ENCODE peak calls at places on chromosome 10, in ten cellular contexts. V is stomach, J is transverse colon, L is HepG2, O is upper lobe of left lung, R is sigmoid colon, X is Panc1, N is suprapubic skin, P is SK-N-SH, E is breast epithelium. U is an unnamed sample. For H3K4me1, the result is how much of the 10 kb centered on the place peaks cover.

GRCh38 chr10:88840104-88840503 is 11.5 kb downstream of the ANKRD22 start:
- DNase-seq in R (no peak), X (no peak), L (no peak), J (no peak), V (no peak), P (no peak), E (no peak), O (no peak), N (no peak), U (no peak)

GRCh38 chr10:71548494-71548846 is 151.8 kb downstream of the CDH23 start:
- DNase-seq in L (no peak), N (no peak), E (no peak), R (no peak), J (no peak), P (no peak), O (no peak), X (no peak), V (no peak), U (no peak)

GRCh38 chr10:22333667-22334282 is 11.5 kb upstream of the SPAG6 start:
- DNase-seq in L (no peak), O (peak), X (no peak), V (no peak), N (no peak), R (no peak), E (no peak), J (no peak), P (no peak), U (peak)

GRCh38 chr10:79164075-79164474 is 95.3 kb downstream of the ZMIZ1 start:
- DNase-seq in N (no peak), P (no peak), L (no peak), J (no peak), O (no peak), X (no peak), R (no peak), E (no peak), V (no peak), U (no peak)

GRCh38 chr10:61764486-61764885 is 101.8 kb downstream of the CABCOCO1 start:
- DNase-seq in N (no peak), L (no peak), O (no peak), V (no peak), J (no peak), R (no peak), P (no peak), E (no peak), X (no peak), U (no peak)

GRCh38 chr10:104435822-104436221 is 82.2 kb downstream of the CFAP58 start:
- DNase-seq in N (no peak), P (peak), V (no peak), X (no peak), L (no peak), E (no peak), J (no peak), O (no peak), R (no peak), U (no peak)

GRCh38 chr10:118974951-118975350 is 54.6 kb upstream of the NANOS1 start:
- DNase-seq in J (no peak), V (no peak), E (no peak), L (no peak), R (no peak), P (no peak), X (no peak), N (no peak), O (no peak), U (no peak)

GRCh38 chr10:80540136-80540535 is 2.4 kb downstream of the SH2D4B start:
- DNase-seq in P (no peak), E (peak), R (peak), V (no peak), O (peak), N (no peak), J (no peak), X (no peak), L (no peak), U (no peak)

GRCh38 chr10:19480296-19480695 is 335.9 kb upstream of the PLXDC2 start:
- DNase-seq in J (no peak), R (no peak), L (no peak), V (no peak), P (no peak), X (no peak), N (no peak), O (no peak), E (no peak), U (no peak)

GRCh38 chr10:70816220-70816894 is 609 bp downstream of the SGPL1 start:
- DNase-seq in N (peak), J (peak), L (peak), R (peak), V (peak), O (peak), X (no peak), P (peak), E (peak), U (peak)

GRCh38 chr10:104120903-104121484 is 977 bp upstream of the SFR1 start:
- DNase-seq in E (peak), P (peak), N (peak), J (peak), R (peak), V (peak), L (peak), O (peak), X (peak), U (peak)

GRCh38 chr10:64409349-64409748 is 888.1 kb downstream of the REEP3 start:
- DNase-seq in E (no peak), P (no peak), X (no peak), O (no peak), L (no peak), R (no peak), V (no peak), J (no peak), N (no peak), U (no peak)

GRCh38 chr10:10891437-10891836 is 126.2 kb upstream of the CELF2 start:
- DNase-seq in V (no peak), N (no peak), R (no peak), J (no peak), X (no peak), O (no peak), L (no peak), P (no peak), E (no peak), U (no peak)

GRCh38 chr10:13503745-13504463 is 24.9 kb downstream of the BEND7 start:
- DNase-seq in P (no peak), V (no peak), X (no peak), O (no peak), J (no peak), E (no peak), N (no peak), R (no peak), L (no peak), U (no peak)

GRCh38 chr10:14658331-14659122 is 116.2 kb downstream of the FAM107B start:
- DNase-seq in R (no peak), P (no peak), J (no peak), N (no peak), X (peak), V (no peak), O (no peak), E (no peak), L (no peak), U (no peak)

GRCh38 chr10:84059526-84059925 is 79.8 kb upstream of the GHITM start:
- DNase-seq in L (no peak), N (no peak), R (no peak), O (no peak), J (no peak), X (no peak), E (no peak), P (no peak), V (no peak), U (no peak)

GRCh38 chr10:132708441-132708840 is 77.5 kb downstream of the NKX6-2 start:
- DNase-seq in E (peak), J (no peak), V (no peak), R (peak), X (no peak), N (peak), P (no peak), O (peak), L (no peak), U (peak)

GRCh38 chr10:119206603-119207366 is 586 bp upstream of the GRK5 start:
- DNase-seq in R (peak), P (peak), J (peak), O (peak), V (peak), N (peak), E (peak), X (no peak), L (no peak), U (peak)

GRCh38 chr10:76127984-76128589 is 696.7 kb downstream of the LRMDA start:
- DNase-seq in V (no peak), L (peak), E (no peak), P (no peak), O (no peak), N (no peak), R (no peak), J (no peak), X (no peak), U (no peak)

DNA sequence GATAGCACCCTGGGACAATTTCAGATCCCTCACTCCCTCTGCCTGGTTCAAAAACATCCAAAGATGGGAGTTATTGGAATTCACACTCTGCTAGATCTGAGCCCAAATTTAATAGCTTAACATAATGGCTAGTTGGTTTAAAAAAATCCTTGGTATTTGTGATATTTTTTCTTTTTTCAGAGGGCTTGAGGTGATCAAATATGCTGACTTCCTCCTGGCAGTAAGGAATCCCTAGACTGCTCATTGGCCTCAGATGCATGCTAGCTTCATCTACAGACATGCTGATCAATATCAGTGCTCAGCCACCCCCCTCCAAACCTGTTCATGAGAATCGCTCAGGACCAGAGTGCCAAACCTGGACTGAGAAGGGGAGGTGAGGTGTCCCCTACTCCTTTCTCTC is 74.7 kb upstream of the PLPP4 start:
- DNase-seq in V (no peak), J (no peak), O (no peak), N (no peak), L (no peak), X (no peak), E (no peak), P (no peak), R (no peak), U (no peak)
- TF ChIP-seq POLR2AphosphoS5 in V (no peak), J (no peak), O (no peak), N (no peak), L (no peak), X (no peak), E (no peak), P (no peak), R (no peak), U (no peak)

GRCh38 chr10:110666673-110667072 is 22.5 kb downstream of the RBM20 start:
- DNase-seq in O (no peak), E (no peak), V (no peak), J (no peak), P (no peak), R (no peak), N (no peak), L (no peak), X (no peak), U (no peak)
- H3K4me1 ChIP-seq in O (under half), E (under half), V (under half), J (under half), P (under half), R (under half), N (under half), L (under half), X (under half), U (under half)

GRCh38 chr10:33819206-33819605 is 484.7 kb upstream of the NRP1 start:
- DNase-seq in R (no peak), P (no peak), N (no peak), X (no peak), O (no peak), E (no peak), V (no peak), L (no peak), J (no peak), U (no peak)

GRCh38 chr10:33820531-33820930 is 486.1 kb upstream of the NRP1 start:
- DNase-seq in E (no peak), V (no peak), O (no peak), R (no peak), P (no peak), L (no peak), J (no peak), N (no peak), X (no peak), U (no peak)

GRCh38 chr10:33817647-33818046 is 483.2 kb upstream of the NRP1 start:
- DNase-seq in X (no peak), O (no peak), N (no peak), P (no peak), V (no peak), L (no peak), J (no peak), R (no peak), E (no peak), U (no peak)

GRCh38 chr10:33815776-33816175 is 481.3 kb upstream of the NRP1 start:
- DNase-seq in P (no peak), E (no peak), L (no peak), O (no peak), V (no peak), X (no peak), R (no peak), J (no peak), N (no peak), U (no peak)

GRCh38 chr10:33818343-33818742 is 483.9 kb upstream of the NRP1 start:
- DNase-seq in V (no peak), X (no peak), O (no peak), L (no peak), N (no peak), R (no peak), E (no peak), P (no peak), J (no peak), U (no peak)
- TF ChIP-seq CTCF in V (no peak), X (no peak), O (no peak), L (no peak), N (no peak), R (no peak), E (no peak), P (no peak), J (no peak), U (no peak)

GRCh38 chr10:44913312-44914079 is 2.4 kb downstream of the TMEM72 start:
- DNase-seq in L (no peak), E (no peak), N (no peak), V (no peak), O (no peak), R (no peak), P (no peak), J (no peak), X (no peak), U (no peak)
- TF ChIP-seq POLR2AphosphoS5 in L (no peak), E (no peak), N (no peak), V (no peak), O (no peak), R (no peak), P (no peak), J (no peak), X (no peak), U (no peak)

DNA sequence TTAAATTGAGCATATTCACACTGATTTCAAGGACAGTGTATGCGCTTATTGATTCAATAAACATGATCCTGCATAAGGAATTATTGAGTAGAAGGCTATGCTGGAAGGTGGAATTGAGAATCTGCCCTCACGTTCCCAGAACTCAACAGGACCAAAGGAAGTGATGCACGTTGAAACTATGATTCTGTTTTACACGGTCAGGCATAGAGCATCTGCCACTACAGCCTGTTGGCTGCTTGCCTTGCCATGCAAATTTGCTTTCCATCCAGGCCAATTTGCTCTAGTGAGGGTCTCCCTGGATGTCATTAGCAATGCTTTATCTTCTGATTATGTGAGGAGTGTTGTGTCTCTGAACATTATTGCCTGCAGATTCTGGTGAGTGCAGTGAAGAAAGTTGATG is 132.8 kb downstream of the ADRA2A start:
- DNase-seq in P (peak), O (no peak), X (no peak), J (no peak), N (no peak), L (no peak), V (no peak), E (no peak), R (no peak), U (no peak)
- H3K4me1 ChIP-seq in P (under half), O (under half), X (under half), J (under half), N (under half), L (under half), V (under half), E (under half), R (under half), U (under half)

GRCh38 chr10:113151178-113151577 is 201.1 kb downstream of the TCF7L2 start:
- DNase-seq in P (no peak), E (no peak), O (no peak), V (no peak), J (no peak), R (no peak), X (no peak), N (no peak), L (no peak), U (no peak)
- TF ChIP-seq CTCF in P (no peak), E (no peak), O (no peak), V (no peak), J (no peak), R (no peak), X (no peak), N (no peak), L (no peak), U (no peak)

DNA sequence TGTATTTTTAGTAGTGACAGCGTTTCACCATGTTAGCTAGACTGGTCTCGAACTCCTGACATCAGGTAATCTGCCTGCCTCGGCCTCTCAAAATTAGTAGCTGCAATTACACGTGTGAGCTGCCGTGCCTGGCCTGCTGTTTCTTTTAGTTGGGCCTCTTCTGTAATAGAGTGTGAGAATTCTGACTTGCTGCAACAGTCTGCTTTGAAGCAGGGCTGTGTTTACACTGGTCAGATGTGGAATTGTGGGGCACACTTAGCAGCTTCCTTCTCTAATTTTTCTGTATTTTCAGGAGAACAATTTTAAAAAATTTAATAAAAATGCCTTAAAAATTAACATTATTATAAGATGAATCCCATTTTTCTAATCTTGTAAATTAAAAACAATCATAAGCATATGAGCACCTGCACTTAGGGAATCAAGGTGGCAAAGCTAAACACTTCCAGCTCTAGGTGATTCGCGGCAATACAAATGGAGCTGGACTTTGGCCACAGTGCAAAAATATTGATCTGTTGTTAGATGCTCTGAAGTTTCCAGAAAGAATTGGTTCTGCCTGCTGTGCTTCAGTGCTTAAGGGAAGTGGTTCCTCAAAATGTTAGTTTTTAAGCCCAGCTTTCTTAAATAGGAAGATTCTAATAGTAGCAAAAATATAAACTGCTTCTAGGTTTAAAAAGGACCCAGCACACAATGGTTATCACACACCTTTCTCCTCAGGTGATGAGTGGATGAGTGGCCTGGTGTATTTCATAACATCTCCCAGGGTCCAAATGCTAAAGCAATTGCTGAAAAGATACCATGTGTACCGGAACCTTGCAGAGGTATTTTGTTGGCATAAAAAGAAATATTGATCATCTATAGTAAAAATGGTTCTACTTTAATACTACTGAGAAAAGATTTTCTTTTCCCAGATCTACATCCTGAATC is 63.5 kb upstream of the ATRNL1 start:
- DNase-seq in N (no peak), J (no peak), R (no peak), V (no peak), L (peak), E (no peak), O (no peak), P (no peak), X (no peak), U (no peak)
- TF ChIP-seq POLR2AphosphoS5 in N (no peak), J (no peak), R (no peak), V (no peak), L (no peak), E (no peak), O (no peak), P (no peak), X (no peak), U (no peak)

DNA sequence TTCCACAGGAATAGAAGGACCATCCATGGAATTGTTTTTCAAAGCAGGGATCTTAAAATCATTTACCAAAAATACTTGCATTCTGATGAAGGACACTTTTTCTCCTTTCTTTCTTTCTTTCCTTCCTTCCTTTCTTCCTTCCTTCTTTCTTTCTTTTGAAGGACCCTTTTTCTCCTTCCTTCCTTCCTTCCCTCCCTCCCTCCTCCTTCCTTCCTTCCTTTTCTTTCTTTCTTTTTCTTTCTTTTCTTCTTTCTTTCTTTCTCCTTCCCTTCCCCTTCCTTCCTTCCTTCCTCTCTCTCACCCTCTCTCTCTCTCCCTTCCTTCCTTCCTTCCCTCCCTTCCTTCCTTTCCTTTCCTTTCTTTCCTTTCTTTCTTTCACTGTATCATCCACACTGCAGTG is 74.8 kb downstream of the PRKCQ start:
- DNase-seq in P (no peak), J (no peak), E (no peak), N (no peak), O (no peak), R (no peak), X (no peak), V (no peak), L (no peak), U (no peak)
- H3K4me1 ChIP-seq in P (under half), J (under half), E (under half), N (under half), O (under half), R (under half), X (under half), V (under half), L (under half), U (under half)